ENCODE peak calls at places on chromosomes 4 and X, in six cellular contexts. X is RCC 7860, L is NCI-H1694, O is neural crest cell, W is NCI-H460, N is lung microvascular endothelial cell. M is an unnamed sample.

GRCh38 chrX:276588-277171 is 4.5 kb upstream of the PLCXD1 start:
- DNase-seq in X (peak), L (no peak), O (no peak), W (peak), N (peak), M (no peak)

GRCh38 chrX:111098874-111099273 is 2.9 kb downstream of the PAK3 start:
- DNase-seq in X (no peak), L (peak), O (peak), W (peak), N (peak), M (no peak)

GRCh38 chrX:9897761-9898161 is 69.4 kb upstream of the CLDN34 start:
- DNase-seq in X (no peak), L (no peak), O (no peak), W (no peak), N (no peak), M (no peak)

GRCh38 chr4:6974138-6974848 is 64.7 kb downstream of the TBC1D14 start:
- DNase-seq in X (peak), L (peak), O (peak), W (peak), N (peak), M (peak)

GRCh38 chr4:48015678-48016077 is 803 bp downstream of the CNGA1 start:
- DNase-seq in X (no peak), L (no peak), O (no peak), W (no peak), N (no peak), M (no peak)

GRCh38 chr4:169723207-169723606 is 34.5 kb downstream of the HPF1 start:
- DNase-seq in X (no peak), L (peak), O (no peak), W (no peak), N (peak), M (no peak)

GRCh38 chr4:148299337-148299736 is 142.9 kb downstream of the NR3C2 start:
- DNase-seq in X (no peak), L (no peak), O (no peak), W (no peak), N (no peak), M (no peak)

GRCh38 chr4:180949825-180950224 is 1293.4 kb upstream of the TENM3 start:
- DNase-seq in X (no peak), L (no peak), O (no peak), W (no peak), N (no peak), M (no peak)

GRCh38 chr4:60884545-60884944 is 315.6 kb upstream of the ADGRL3 start:
- DNase-seq in X (no peak), L (no peak), O (no peak), W (no peak), N (no peak), M (no peak)

GRCh38 chrX:100449696-100450606 is 39.9 kb upstream of the PCDH19 start:
- DNase-seq in X (no peak), L (no peak), O (no peak), W (peak), N (peak), M (no peak)

GRCh38 chr4:80462537-80463207 is 127.1 kb downstream of the CFAP299 start:
- DNase-seq in X (no peak), L (no peak), O (no peak), W (no peak), N (no peak), M (no peak)

GRCh38 chr4:163744861-163745260 is 250.4 kb downstream of the TMA16 start:
- DNase-seq in X (no peak), L (no peak), O (no peak), W (no peak), N (no peak), M (no peak)

GRCh38 chrX:56968980-56969379 is 26.4 kb downstream of the SPIN3 start:
- DNase-seq in X (no peak), L (no peak), O (no peak), W (no peak), N (peak), M (no peak)

GRCh38 chrX:53084863-53085262 is 2.7 kb downstream of the TSPYL2 start:
- DNase-seq in X (no peak), L (no peak), O (no peak), W (no peak), N (no peak), M (no peak)

GRCh38 chr4:3389186-3389878 is 52.4 kb upstream of the HGFAC start:
- DNase-seq in X (no peak), L (no peak), O (no peak), W (no peak), N (no peak), M (no peak)

GRCh38 chr4:52369649-52370048 is 289.5 kb downstream of the USP46 start:
- DNase-seq in X (no peak), L (no peak), O (no peak), W (no peak), N (no peak), M (no peak)

GRCh38 chrX:108384783-108385182 is 53.4 kb downstream of the COL4A6 start:
- DNase-seq in X (no peak), L (no peak), O (no peak), W (no peak), N (no peak), M (no peak)